ENCODE peak calls at places on chromosomes 6 and 20, in eight cellular contexts. L is nephron progenitor cell, J is ELF-1, A is B cell, R is right cardiac atrium, Z is ELR, C is cardiac fibroblast, B is GM06990. G is an unnamed sample.
A peak's percentile ranks its signal among the peaks of the same experiment; 100 is the strongest.

GRCh38 chr6:166728884-166729530 is 102.0 kb upstream of the RPS6KA2 start:
- DNase-seq in L (no peak), C (no peak), B (no peak), Z (no peak), J (peak; percentile 58), A (no peak), R (no peak), G (no peak)

GRCh38 chr6:170435766-170436165 is 117.3 kb downstream of the PSMB1 start:
- DNase-seq in B (no peak), J (no peak), A (no peak), R (no peak), C (no peak), L (no peak), Z (no peak), G (no peak)

GRCh38 chr20:57713505-57713903 is 3.7 kb upstream of the PMEPA1 start:
- DNase-seq in J (no peak), Z (no peak), A (no peak), C (peak; percentile 19), B (no peak), R (no peak), L (no peak), G (no peak)

GRCh38 chr6:157597461-157598312 is 216.7 kb downstream of the ZDHHC14 start:
- DNase-seq in B (peak; percentile 35), Z (peak; percentile 57), L (peak; percentile 44), R (peak; percentile 82), A (peak; percentile 53), J (peak; percentile 82), C (peak; percentile 53), G (peak; percentile 56)

GRCh38 chr6:89853068-89853467 is 23.4 kb downstream of the CASP8AP2 start:
- DNase-seq in R (no peak), A (no peak), J (no peak), Z (peak; percentile 5), L (no peak), B (no peak), C (peak; percentile 36), G (no peak)

GRCh38 chr6:40176117-40176516 is 241.9 kb upstream of the MOCS1 start:
- DNase-seq in J (no peak), R (no peak), A (no peak), L (no peak), Z (no peak), C (no peak), B (no peak), G (no peak)

GRCh38 chr6:132961122-132961521 is 146.8 kb downstream of the RPS12 start:
- DNase-seq in L (no peak), R (no peak), A (no peak), Z (peak; percentile 61), B (no peak), J (no peak), C (peak; percentile 75), G (peak; percentile 64)

GRCh38 chr20:45487231-45487635 is 17.7 kb downstream of the WFDC2 start:
- DNase-seq in R (no peak), A (peak; percentile 25), Z (no peak), L (peak; percentile 37), J (peak; percentile 27), B (no peak), C (no peak), G (no peak)

GRCh38 chr6:167093922-167094432 is 28.9 kb upstream of the CCR6 start:
- DNase-seq in A (peak; percentile 91), Z (no peak), L (no peak), B (peak; percentile 88), J (peak; percentile 32), R (peak; percentile 62), C (no peak), G (no peak)

GRCh38 chr20:34431168-34431567 is 68.1 kb downstream of the ITCH start:
- DNase-seq in B (no peak), Z (no peak), L (no peak), R (no peak), J (no peak), A (no peak), C (no peak), G (no peak)

GRCh38 chr6:89368107-89368506 is 15.6 kb upstream of the UBE2J1 start:
- DNase-seq in Z (peak; percentile 65), A (peak; percentile 69), C (peak; percentile 73), J (no peak), B (no peak), R (peak; percentile 84), L (peak; percentile 79), G (peak; percentile 20)

GRCh38 chr20:60749804-60750602 is 502.1 kb upstream of the CDH4 start:
- DNase-seq in Z (peak; percentile 18), C (no peak), A (no peak), R (no peak), J (peak; percentile 43), B (no peak), L (no peak), G (no peak)

GRCh38 chr6:168179702-168180382 is 100.8 kb upstream of the FRMD1 start:
- DNase-seq in R (no peak), B (no peak), A (no peak), C (no peak), J (peak; percentile 34), Z (no peak), L (no peak), G (no peak)

GRCh38 chr6:44046516-44047178 is 80.6 kb downstream of the MRPL14 start:
- DNase-seq in Z (no peak), B (no peak), J (no peak), R (no peak), A (no peak), C (no peak), L (no peak), G (no peak)

GRCh38 chr20:15220778-15221565 is 883.6 kb upstream of the FLRT3 start:
- DNase-seq in A (no peak), R (no peak), J (no peak), B (no peak), Z (no peak), L (no peak), C (peak; percentile 4), G (peak; percentile 18)

GRCh38 chr6:144362042-144363018 is 77.2 kb downstream of the UTRN start:
- DNase-seq in L (no peak), Z (no peak), B (no peak), R (no peak), C (no peak), J (no peak), A (no peak), G (peak; percentile 48)

GRCh38 chr20:49273696-49274277 is 4.1 kb downstream of the ZNFX1 start:
- DNase-seq in B (no peak), Z (no peak), R (no peak), L (no peak), C (no peak), J (no peak), A (no peak), G (no peak)

GRCh38 chr6:5937516-5937915 is 69.2 kb downstream of the NRN1 start:
- DNase-seq in L (no peak), Z (no peak), J (no peak), R (no peak), B (no peak), A (no peak), C (no peak), G (no peak)

GRCh38 chr6:6002005-6002808 is 4.5 kb downstream of the NRN1 start:
- DNase-seq in C (no peak), L (peak; percentile 45), J (peak; percentile 51), R (peak; percentile 42), B (no peak), A (peak; percentile 43), Z (no peak), G (no peak)

GRCh38 chr20:8578191-8578690 is 446.2 kb downstream of the PLCB1 start:
- DNase-seq in A (no peak), Z (no peak), B (no peak), J (no peak), L (no peak), C (no peak), R (no peak), G (no peak)

GRCh38 chr20:45470262-45470931 is 844 bp downstream of the WFDC2 start:
- DNase-seq in L (peak; percentile 72), J (peak; percentile 41), B (peak; percentile 21), Z (peak; percentile 21), R (peak; percentile 77), C (no peak), A (peak; percentile 30), G (no peak)

GRCh38 chr20:24766826-24767622 is 182.0 kb upstream of the CST7 start:
- DNase-seq in C (no peak), R (no peak), Z (no peak), L (no peak), J (no peak), B (no peak), A (no peak), G (no peak)

GRCh38 chr20:56795492-56795891 is 166.4 kb downstream of the TFAP2C start:
- DNase-seq in C (no peak), L (no peak), A (no peak), R (no peak), Z (peak; percentile 29), B (no peak), J (no peak), G (no peak)

GRCh38 chr6:28910901-28911680 is 12.7 kb downstream of the TRIM27 start:
- DNase-seq in A (no peak), C (no peak), Z (peak; percentile 39), L (no peak), R (no peak), J (peak; percentile 18), B (no peak), G (no peak)

GRCh38 chr20:3716195-3716834 is 3.9 kb upstream of the SIGLEC1 start:
- DNase-seq in J (peak; percentile 75), R (no peak), C (peak; percentile 56), Z (peak; percentile 64), A (peak; percentile 36), L (peak; percentile 57), B (peak; percentile 31), G (peak; percentile 65)

GRCh38 chr6:73121421-73121993 is 103.8 kb downstream of the KHDC1L start:
- DNase-seq in B (no peak), A (no peak), C (peak; percentile 56), L (no peak), R (no peak), J (no peak), Z (peak; percentile 76), G (no peak)

GRCh38 chr6:79301290-79301689 is 66.8 kb upstream of the HMGN3 start:
- DNase-seq in C (no peak), B (no peak), A (no peak), R (no peak), L (no peak), Z (no peak), J (no peak), G (no peak)

GRCh38 chr6:96223695-96224094 is 207.9 kb downstream of the FUT9 start:
- DNase-seq in L (no peak), J (no peak), B (no peak), Z (no peak), C (no peak), R (no peak), A (no peak), G (no peak)

GRCh38 chr6:140669321-140669720 is 1294.9 kb upstream of the CITED2 start:
- DNase-seq in C (peak; percentile 16), R (no peak), L (no peak), B (no peak), J (no peak), A (no peak), Z (no peak), G (no peak)

GRCh38 chr6:73451166-73452106 is 661 bp downstream of the CGAS start:
- DNase-seq in R (peak; percentile 81), B (peak; percentile 82), Z (peak; percentile 74), J (peak; percentile 78), A (peak; percentile 76), C (peak; percentile 67), L (peak; percentile 34), G (no peak)

GRCh38 chr6:40973304-40973703 is 65.7 kb downstream of the UNC5CL start:
- DNase-seq in C (no peak), Z (no peak), L (no peak), R (no peak), B (no peak), J (no peak), A (no peak), G (no peak)